ENCODE peak calls at places on chromosomes 6 and 20, in six cellular contexts. One of them, this sample, is unnamed.

GRCh38 chr6:90387826-90388225 is 91.2 kb upstream of the BACH2 start:
- DNase-seq in GM12865: no peak
- DNase-seq in tibial nerve: no peak
- DNase-seq in ascending aorta: no peak
- DNase-seq in cardiac fibroblast: no peak
- DNase-seq in Peyer's patch: no peak
- DNase-seq in this sample: no peak

GRCh38 chr20:56943946-56944345 is 314.8 kb downstream of the TFAP2C start:
- DNase-seq in GM12865: no peak
- DNase-seq in tibial nerve: no peak
- DNase-seq in ascending aorta: no peak
- DNase-seq in cardiac fibroblast: no peak
- DNase-seq in Peyer's patch: no peak
- DNase-seq in this sample: no peak

GRCh38 chr6:6494677-6495076 is 93.8 kb upstream of the LY86 start:
- DNase-seq in GM12865: peak
- DNase-seq in tibial nerve: peak
- DNase-seq in ascending aorta: no peak
- DNase-seq in cardiac fibroblast: no peak
- DNase-seq in Peyer's patch: peak
- DNase-seq in this sample: no peak

GRCh38 chr20:53321596-53321995 is 272.0 kb downstream of the ZNF217 start:
- DNase-seq in GM12865: no peak
- DNase-seq in tibial nerve: no peak
- DNase-seq in ascending aorta: no peak
- DNase-seq in cardiac fibroblast: no peak
- DNase-seq in Peyer's patch: no peak
- DNase-seq in this sample: no peak

GRCh38 chr6:143744593-143745151 is 66.9 kb downstream of the PHACTR2 start:
- DNase-seq in GM12865: no peak
- DNase-seq in tibial nerve: no peak
- DNase-seq in ascending aorta: no peak
- DNase-seq in cardiac fibroblast: no peak
- DNase-seq in Peyer's patch: no peak
- DNase-seq in this sample: no peak

GRCh38 chr6:140537834-140538680 is 1163.6 kb upstream of the CITED2 start:
- DNase-seq in GM12865: peak
- DNase-seq in tibial nerve: no peak
- DNase-seq in ascending aorta: no peak
- DNase-seq in cardiac fibroblast: peak
- DNase-seq in Peyer's patch: no peak
- DNase-seq in this sample: peak

GRCh38 chr20:38242848-38243449 is 17.6 kb downstream of the KIAA1755 start:
- DNase-seq in GM12865: peak
- DNase-seq in tibial nerve: no peak
- DNase-seq in ascending aorta: no peak
- DNase-seq in cardiac fibroblast: no peak
- DNase-seq in Peyer's patch: no peak
- DNase-seq in this sample: peak

GRCh38 chr6:149032599-149033405 is 284.7 kb upstream of the TAB2 start:
- DNase-seq in GM12865: peak
- DNase-seq in tibial nerve: no peak
- DNase-seq in ascending aorta: no peak
- DNase-seq in cardiac fibroblast: peak
- DNase-seq in Peyer's patch: no peak
- DNase-seq in this sample: peak

GRCh38 chr6:88865275-88865674 is 98.1 kb downstream of the RNGTT start:
- DNase-seq in GM12865: no peak
- DNase-seq in tibial nerve: no peak
- DNase-seq in ascending aorta: no peak
- DNase-seq in cardiac fibroblast: no peak
- DNase-seq in Peyer's patch: no peak
- DNase-seq in this sample: no peak

GRCh38 chr6:144036064-144036873 is 28.2 kb upstream of the PLAGL1 start:
- DNase-seq in GM12865: peak
- DNase-seq in tibial nerve: no peak
- DNase-seq in ascending aorta: no peak
- DNase-seq in cardiac fibroblast: peak
- DNase-seq in Peyer's patch: no peak
- DNase-seq in this sample: peak

GRCh38 chr20:7866279-7866678 is 74.0 kb downstream of the HAO1 start:
- DNase-seq in GM12865: no peak
- DNase-seq in tibial nerve: no peak
- DNase-seq in ascending aorta: no peak
- DNase-seq in cardiac fibroblast: peak
- DNase-seq in Peyer's patch: no peak
- DNase-seq in this sample: no peak

GRCh38 chr6:42404494-42404893 is 47.2 kb downstream of the TRERF1 start:
- DNase-seq in GM12865: no peak
- DNase-seq in tibial nerve: no peak
- DNase-seq in ascending aorta: no peak
- DNase-seq in cardiac fibroblast: peak
- DNase-seq in Peyer's patch: no peak
- DNase-seq in this sample: peak

GRCh38 chr6:21186479-21187055 is 407.0 kb upstream of the SOX4 start:
- DNase-seq in GM12865: no peak
- DNase-seq in tibial nerve: no peak
- DNase-seq in ascending aorta: no peak
- DNase-seq in cardiac fibroblast: no peak
- DNase-seq in Peyer's patch: no peak
- DNase-seq in this sample: no peak

GRCh38 chr6:98764378-98764911 is 69.9 kb upstream of the POU3F2 start:
- DNase-seq in GM12865: no peak
- DNase-seq in tibial nerve: no peak
- DNase-seq in ascending aorta: no peak
- DNase-seq in cardiac fibroblast: no peak
- DNase-seq in Peyer's patch: no peak
- DNase-seq in this sample: no peak

GRCh38 chr6:45838486-45838885 is 177.2 kb downstream of the CLIC5 start:
- DNase-seq in GM12865: no peak
- DNase-seq in tibial nerve: no peak
- DNase-seq in ascending aorta: no peak
- DNase-seq in cardiac fibroblast: no peak
- DNase-seq in Peyer's patch: no peak
- DNase-seq in this sample: no peak

GRCh38 chr20:21613512-21613911 is 92.0 kb upstream of the PAX1 start:
- DNase-seq in GM12865: no peak
- DNase-seq in tibial nerve: no peak
- DNase-seq in ascending aorta: no peak
- DNase-seq in cardiac fibroblast: no peak
- DNase-seq in Peyer's patch: no peak
- DNase-seq in this sample: no peak

GRCh38 chr6:140052757-140053729 is 678.6 kb upstream of the CITED2 start:
- DNase-seq in GM12865: peak
- DNase-seq in tibial nerve: no peak
- DNase-seq in ascending aorta: no peak
- DNase-seq in cardiac fibroblast: peak
- DNase-seq in Peyer's patch: no peak
- DNase-seq in this sample: no peak

GRCh38 chr20:20085812-20086211 is 33.5 kb downstream of the CFAP61 start:
- DNase-seq in GM12865: no peak
- DNase-seq in tibial nerve: no peak
- DNase-seq in ascending aorta: peak
- DNase-seq in cardiac fibroblast: no peak
- DNase-seq in Peyer's patch: no peak
- DNase-seq in this sample: no peak

GRCh38 chr6:73134588-73134987 is 90.7 kb downstream of the KHDC1L start:
- DNase-seq in GM12865: peak
- DNase-seq in tibial nerve: no peak
- DNase-seq in ascending aorta: no peak
- DNase-seq in cardiac fibroblast: peak
- DNase-seq in Peyer's patch: peak
- DNase-seq in this sample: peak
- TF ChIP-seq CTCF in GM12865: peak
- TF ChIP-seq CTCF in tibial nerve: no peak
- TF ChIP-seq CTCF in ascending aorta: no peak
- TF ChIP-seq CTCF in cardiac fibroblast: peak
- TF ChIP-seq CTCF in Peyer's patch: no peak
- TF ChIP-seq CTCF in this sample: no peak

DNA sequence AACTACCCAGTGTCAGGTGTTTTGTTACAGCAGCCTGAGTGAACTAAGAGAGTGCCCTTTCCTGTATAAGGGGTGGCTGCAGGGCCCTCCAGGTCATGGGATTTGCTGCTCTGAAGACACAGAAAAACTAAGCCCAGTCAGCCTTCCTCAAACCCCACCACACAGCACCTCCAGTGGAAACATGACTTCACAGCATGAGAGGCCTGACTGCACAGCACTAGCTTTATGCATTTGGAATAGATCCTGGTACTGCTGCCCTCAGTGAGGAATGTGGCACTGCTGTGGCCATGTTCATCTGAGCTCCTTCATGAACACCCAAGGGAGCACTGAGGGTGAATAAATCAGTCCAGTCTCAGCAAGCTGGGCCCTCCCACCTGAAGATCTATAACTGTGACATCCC is 296.1 kb upstream of the FOXQ1 start:
- DNase-seq in GM12865: no peak
- DNase-seq in tibial nerve: no peak
- DNase-seq in ascending aorta: no peak
- DNase-seq in cardiac fibroblast: no peak
- DNase-seq in Peyer's patch: no peak
- DNase-seq in this sample: peak
- TF ChIP-seq CTCF in GM12865: peak
- TF ChIP-seq CTCF in tibial nerve: no peak
- TF ChIP-seq CTCF in ascending aorta: no peak
- TF ChIP-seq CTCF in cardiac fibroblast: no peak
- TF ChIP-seq CTCF in Peyer's patch: no peak
- TF ChIP-seq CTCF in this sample: peak

GRCh38 chr20:45588800-45589199 is 9.7 kb upstream of the WFDC8 start:
- DNase-seq in GM12865: no peak
- DNase-seq in tibial nerve: no peak
- DNase-seq in ascending aorta: no peak
- DNase-seq in cardiac fibroblast: no peak
- DNase-seq in Peyer's patch: no peak
- DNase-seq in this sample: no peak

GRCh38 chr20:45589725-45590124 is 10.6 kb upstream of the WFDC8 start:
- DNase-seq in GM12865: no peak
- DNase-seq in tibial nerve: no peak
- DNase-seq in ascending aorta: no peak
- DNase-seq in cardiac fibroblast: peak
- DNase-seq in Peyer's patch: no peak
- DNase-seq in this sample: no peak

GRCh38 chr20:45595235-45595634 is 16.2 kb upstream of the WFDC8 start:
- DNase-seq in GM12865: no peak
- DNase-seq in tibial nerve: no peak
- DNase-seq in ascending aorta: no peak
- DNase-seq in cardiac fibroblast: no peak
- DNase-seq in Peyer's patch: no peak
- DNase-seq in this sample: no peak

GRCh38 chr20:45593498-45593897 is 14.4 kb upstream of the WFDC8 start:
- DNase-seq in GM12865: no peak
- DNase-seq in tibial nerve: no peak
- DNase-seq in ascending aorta: no peak
- DNase-seq in cardiac fibroblast: no peak
- DNase-seq in Peyer's patch: no peak
- DNase-seq in this sample: no peak

GRCh38 chr20:45592574-45593189 is 13.6 kb upstream of the WFDC8 start:
- DNase-seq in GM12865: peak
- DNase-seq in tibial nerve: no peak
- DNase-seq in ascending aorta: no peak
- DNase-seq in cardiac fibroblast: peak
- DNase-seq in Peyer's patch: no peak
- DNase-seq in this sample: peak
- TF ChIP-seq CTCF in GM12865: peak
- TF ChIP-seq CTCF in tibial nerve: peak
- TF ChIP-seq CTCF in ascending aorta: peak
- TF ChIP-seq CTCF in cardiac fibroblast: peak
- TF ChIP-seq CTCF in Peyer's patch: peak
- TF ChIP-seq CTCF in this sample: peak

GRCh38 chr6:219641-220198 is 72.6 kb upstream of the DUSP22 start:
- DNase-seq in GM12865: peak
- DNase-seq in tibial nerve: peak
- DNase-seq in ascending aorta: peak
- DNase-seq in cardiac fibroblast: peak
- DNase-seq in Peyer's patch: peak
- DNase-seq in this sample: peak

GRCh38 chr6:219019-219570 is 73.2 kb upstream of the DUSP22 start:
- DNase-seq in GM12865: peak
- DNase-seq in tibial nerve: no peak
- DNase-seq in ascending aorta: no peak
- DNase-seq in cardiac fibroblast: no peak
- DNase-seq in Peyer's patch: no peak
- DNase-seq in this sample: no peak

GRCh38 chr6:215335-216034 is 76.8 kb upstream of the DUSP22 start:
- DNase-seq in GM12865: peak
- DNase-seq in tibial nerve: no peak
- DNase-seq in ascending aorta: no peak
- DNase-seq in cardiac fibroblast: no peak
- DNase-seq in Peyer's patch: no peak
- DNase-seq in this sample: peak

GRCh38 chr6:218153-219018 is 73.9 kb upstream of the DUSP22 start:
- DNase-seq in GM12865: peak
- DNase-seq in tibial nerve: no peak
- DNase-seq in ascending aorta: no peak
- DNase-seq in cardiac fibroblast: no peak
- DNase-seq in Peyer's patch: peak
- DNase-seq in this sample: no peak

GRCh38 chr6:217048-217659 is 75.1 kb upstream of the DUSP22 start:
- DNase-seq in GM12865: peak
- DNase-seq in tibial nerve: no peak
- DNase-seq in ascending aorta: no peak
- DNase-seq in cardiac fibroblast: no peak
- DNase-seq in Peyer's patch: peak
- DNase-seq in this sample: no peak
- TF ChIP-seq CTCF in GM12865: peak
- TF ChIP-seq CTCF in tibial nerve: peak
- TF ChIP-seq CTCF in ascending aorta: peak
- TF ChIP-seq CTCF in cardiac fibroblast: peak
- TF ChIP-seq CTCF in Peyer's patch: peak
- TF ChIP-seq CTCF in this sample: peak

This sample was measured in foreskin fibroblast.